ENCODE peak calls at places on chromosomes 5 and 9, in five cellular contexts. One of them, this sample, is unnamed.
A peak's percentile ranks its signal among the peaks of the same experiment; 100 is the strongest.

GRCh38 chr5:14105717-14106435 is 37.3 kb upstream of the TRIO start:
- DNase-seq in tibial nerve: no peak
- DNase-seq in SJSA1: peak; percentile 95
- DNase-seq in effector memory CD4-positive, alpha-beta T cell: no peak
- DNase-seq in neuronal stem cell: no peak
- DNase-seq in this sample: peak; percentile 92

GRCh38 chr9:131407717-131408195 is 13.9 kb downstream of the PRRC2B start:
- DNase-seq in effector memory CD4-positive, alpha-beta T cell: no peak
- DNase-seq in neuronal stem cell: no peak
- DNase-seq in SJSA1: no peak
- DNase-seq in tibial nerve: no peak
- DNase-seq in this sample: peak; percentile 67

GRCh38 chr9:135151905-135152304 is 64.4 kb downstream of the OLFM1 start:
- DNase-seq in neuronal stem cell: no peak
- DNase-seq in tibial nerve: no peak
- DNase-seq in effector memory CD4-positive, alpha-beta T cell: no peak
- DNase-seq in SJSA1: no peak
- DNase-seq in this sample: no peak

GRCh38 chr9:124343533-124344290 is 71.5 kb downstream of the PSMB7 start:
- DNase-seq in effector memory CD4-positive, alpha-beta T cell: no peak
- DNase-seq in tibial nerve: no peak
- DNase-seq in SJSA1: no peak
- DNase-seq in neuronal stem cell: no peak
- DNase-seq in this sample: no peak

GRCh38 chr5:103114440-103114839 is 5.5 kb downstream of the GIN1 start:
- DNase-seq in effector memory CD4-positive, alpha-beta T cell: no peak
- DNase-seq in tibial nerve: no peak
- DNase-seq in SJSA1: no peak
- DNase-seq in neuronal stem cell: no peak
- DNase-seq in this sample: no peak

GRCh38 chr9:5838884-5839571 is 6.1 kb upstream of the ERMP1 start:
- DNase-seq in neuronal stem cell: no peak
- DNase-seq in effector memory CD4-positive, alpha-beta T cell: no peak
- DNase-seq in SJSA1: no peak
- DNase-seq in tibial nerve: no peak
- DNase-seq in this sample: peak; percentile 75

GRCh38 chr9:95008151-95008771 is 281.8 kb downstream of the AOPEP start:
- DNase-seq in SJSA1: peak; percentile 61
- DNase-seq in effector memory CD4-positive, alpha-beta T cell: no peak
- DNase-seq in tibial nerve: no peak
- DNase-seq in neuronal stem cell: no peak
- DNase-seq in this sample: no peak

GRCh38 chr9:23081377-23081776 is 634.8 kb downstream of the DMRTA1 start:
- DNase-seq in SJSA1: no peak
- DNase-seq in effector memory CD4-positive, alpha-beta T cell: no peak
- DNase-seq in tibial nerve: no peak
- DNase-seq in neuronal stem cell: no peak
- DNase-seq in this sample: no peak

GRCh38 chr5:149386166-149386565 is 7.1 kb upstream of the IL17B start:
- DNase-seq in tibial nerve: no peak
- DNase-seq in SJSA1: no peak
- DNase-seq in neuronal stem cell: no peak
- DNase-seq in effector memory CD4-positive, alpha-beta T cell: no peak
- DNase-seq in this sample: no peak

GRCh38 chr5:176695073-176695472 is 47.8 kb downstream of the TSPAN17 start:
- DNase-seq in neuronal stem cell: no peak
- DNase-seq in SJSA1: no peak
- DNase-seq in effector memory CD4-positive, alpha-beta T cell: no peak
- DNase-seq in tibial nerve: no peak
- DNase-seq in this sample: no peak

GRCh38 chr5:139767960-139768359 is 27.6 kb upstream of the PSD2 start:
- DNase-seq in tibial nerve: no peak
- DNase-seq in effector memory CD4-positive, alpha-beta T cell: no peak
- DNase-seq in neuronal stem cell: no peak
- DNase-seq in SJSA1: no peak
- DNase-seq in this sample: no peak

GRCh38 chr5:123579410-123579809 is 67.4 kb downstream of the CSNK1G3 start:
- DNase-seq in effector memory CD4-positive, alpha-beta T cell: no peak
- DNase-seq in SJSA1: no peak
- DNase-seq in neuronal stem cell: no peak
- DNase-seq in tibial nerve: no peak
- DNase-seq in this sample: no peak

GRCh38 chr9:88659126-88659525 is 124.1 kb downstream of the NXNL2 start:
- DNase-seq in effector memory CD4-positive, alpha-beta T cell: no peak
- DNase-seq in SJSA1: no peak
- DNase-seq in tibial nerve: no peak
- DNase-seq in neuronal stem cell: no peak
- DNase-seq in this sample: peak; percentile 85

GRCh38 chr5:133449181-133449580 is 163.2 kb downstream of the FSTL4 start:
- DNase-seq in tibial nerve: no peak
- DNase-seq in neuronal stem cell: no peak
- DNase-seq in SJSA1: no peak
- DNase-seq in effector memory CD4-positive, alpha-beta T cell: no peak
- DNase-seq in this sample: no peak

GRCh38 chr9:34522971-34523797 is at the start of gene ENHO:
- DNase-seq in tibial nerve: peak; percentile 71
- DNase-seq in effector memory CD4-positive, alpha-beta T cell: peak; percentile 77
- DNase-seq in neuronal stem cell: peak; percentile 93
- DNase-seq in SJSA1: peak; percentile 69
- DNase-seq in this sample: peak; percentile 64

GRCh38 chr9:90420714-90421513 is 221.7 kb downstream of the DIRAS2 start:
- DNase-seq in neuronal stem cell: no peak
- DNase-seq in tibial nerve: no peak
- DNase-seq in SJSA1: peak; percentile 28
- DNase-seq in effector memory CD4-positive, alpha-beta T cell: no peak
- DNase-seq in this sample: no peak

GRCh38 chr5:171863928-171864327 is 78.3 kb downstream of the SMIM23 start:
- DNase-seq in effector memory CD4-positive, alpha-beta T cell: no peak
- DNase-seq in neuronal stem cell: no peak
- DNase-seq in SJSA1: no peak
- DNase-seq in tibial nerve: no peak
- DNase-seq in this sample: peak; percentile 61

GRCh38 chr9:14652729-14653377 is 40.4 kb downstream of the ZDHHC21 start:
- DNase-seq in tibial nerve: no peak
- DNase-seq in SJSA1: no peak
- DNase-seq in effector memory CD4-positive, alpha-beta T cell: no peak
- DNase-seq in neuronal stem cell: peak; percentile 14
- DNase-seq in this sample: no peak

GRCh38 chr5:121325930-121326329 is 525.8 kb upstream of the FTMT start:
- DNase-seq in effector memory CD4-positive, alpha-beta T cell: no peak
- DNase-seq in neuronal stem cell: no peak
- DNase-seq in SJSA1: no peak
- DNase-seq in tibial nerve: no peak
- DNase-seq in this sample: no peak

GRCh38 chr9:75907863-75908262 is 17.4 kb downstream of the PCSK5 start:
- DNase-seq in neuronal stem cell: no peak
- DNase-seq in tibial nerve: no peak
- DNase-seq in SJSA1: no peak
- DNase-seq in effector memory CD4-positive, alpha-beta T cell: no peak
- DNase-seq in this sample: no peak

GRCh38 chr5:71860048-71860447 is 141.0 kb downstream of the CARTPT start:
- DNase-seq in SJSA1: no peak
- DNase-seq in neuronal stem cell: no peak
- DNase-seq in tibial nerve: no peak
- DNase-seq in effector memory CD4-positive, alpha-beta T cell: no peak
- DNase-seq in this sample: no peak

GRCh38 chr9:89668216-89668867 is 63.5 kb downstream of the GADD45G start:
- DNase-seq in neuronal stem cell: no peak
- DNase-seq in effector memory CD4-positive, alpha-beta T cell: no peak
- DNase-seq in SJSA1: no peak
- DNase-seq in tibial nerve: no peak
- DNase-seq in this sample: no peak

GRCh38 chr5:85591311-85591710 is 1026.4 kb upstream of the COX7C start:
- DNase-seq in tibial nerve: no peak
- DNase-seq in SJSA1: no peak
- DNase-seq in effector memory CD4-positive, alpha-beta T cell: no peak
- DNase-seq in neuronal stem cell: no peak
- DNase-seq in this sample: no peak

GRCh38 chr5:61167382-61167781 is 5.1 kb upstream of the SMIM15 start:
- DNase-seq in tibial nerve: no peak
- DNase-seq in neuronal stem cell: no peak
- DNase-seq in effector memory CD4-positive, alpha-beta T cell: no peak
- DNase-seq in SJSA1: no peak
- DNase-seq in this sample: peak; percentile 10

GRCh38 chr5:53902524-53902923 is 342.1 kb downstream of the NDUFS4 start:
- DNase-seq in neuronal stem cell: no peak
- DNase-seq in SJSA1: no peak
- DNase-seq in effector memory CD4-positive, alpha-beta T cell: no peak
- DNase-seq in tibial nerve: no peak
- DNase-seq in this sample: no peak
- H3K27ac ChIP-seq in neuronal stem cell: no peak overlapping the region
- H3K27ac ChIP-seq in SJSA1: no peak overlapping the region
- H3K27ac ChIP-seq in effector memory CD4-positive, alpha-beta T cell: no peak overlapping the region
- H3K27ac ChIP-seq in tibial nerve: no peak overlapping the region
- H3K27ac ChIP-seq in this sample: no peak overlapping the region

GRCh38 chr5:125411163-125412050 is 665.0 kb upstream of the ZNF608 start:
- DNase-seq in effector memory CD4-positive, alpha-beta T cell: no peak
- DNase-seq in SJSA1: peak; percentile 94
- DNase-seq in tibial nerve: no peak
- DNase-seq in neuronal stem cell: no peak
- DNase-seq in this sample: peak; percentile 78
- H3K4me1 ChIP-seq in effector memory CD4-positive, alpha-beta T cell: no peaks in the 10 kb centered on the region
- H3K4me1 ChIP-seq in SJSA1: peaks cover 56% of the 10 kb centered on the region
- H3K4me1 ChIP-seq in tibial nerve: peaks cover 26% of the 10 kb centered on the region
- H3K4me1 ChIP-seq in neuronal stem cell: peaks cover 31% of the 10 kb centered on the region
- H3K4me1 ChIP-seq in this sample: peaks cover 40% of the 10 kb centered on the region

DNA sequence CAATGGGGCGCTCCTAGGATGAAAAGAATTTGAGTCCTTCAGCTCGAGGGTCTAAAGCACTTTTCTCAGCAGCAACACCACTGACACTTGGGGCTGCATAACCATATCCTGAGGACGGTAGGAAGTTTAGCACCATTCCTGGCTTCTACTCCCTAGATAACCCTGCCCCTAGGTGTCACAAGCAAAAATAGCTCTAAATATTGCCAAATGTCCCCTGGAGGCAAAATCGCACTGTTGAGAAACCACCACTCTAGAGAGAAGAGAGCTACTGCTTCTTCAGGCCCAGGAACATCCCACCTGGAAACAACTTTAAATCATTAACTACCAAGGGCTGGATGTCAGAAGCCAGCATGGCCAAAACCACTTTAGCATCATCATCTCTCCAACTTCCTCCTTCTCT is 29.8 kb downstream of the MYO10 start:
- DNase-seq in SJSA1: no peak
- DNase-seq in effector memory CD4-positive, alpha-beta T cell: no peak
- DNase-seq in tibial nerve: no peak
- DNase-seq in neuronal stem cell: no peak
- DNase-seq in this sample: no peak
- H3K27ac ChIP-seq in SJSA1: no peak overlapping the region
- H3K27ac ChIP-seq in effector memory CD4-positive, alpha-beta T cell: no peak overlapping the region
- H3K27ac ChIP-seq in tibial nerve: no peak overlapping the region
- H3K27ac ChIP-seq in neuronal stem cell: no peak overlapping the region
- H3K27ac ChIP-seq in this sample: no peak overlapping the region

DNA sequence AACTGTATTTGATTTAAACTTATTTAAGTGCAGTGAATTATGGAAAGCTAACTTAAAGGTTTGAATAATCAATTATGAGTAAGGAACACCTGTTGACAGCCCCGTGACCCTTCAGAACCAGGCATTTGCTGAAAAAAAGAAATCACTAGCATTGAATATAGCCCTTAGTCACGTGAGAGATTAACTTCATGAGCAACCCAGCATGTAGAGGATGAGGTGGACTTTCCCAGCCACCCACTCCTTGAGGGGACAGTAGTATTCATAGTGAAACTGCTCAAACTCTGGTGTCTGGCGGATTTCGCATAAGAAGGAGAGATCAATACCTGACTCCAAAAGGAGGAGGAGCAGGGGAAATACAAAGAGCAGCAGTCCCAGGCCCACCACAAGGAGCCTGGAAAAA is 184.8 kb upstream of the RASEF start:
- DNase-seq in neuronal stem cell: no peak
- DNase-seq in effector memory CD4-positive, alpha-beta T cell: no peak
- DNase-seq in tibial nerve: no peak
- DNase-seq in SJSA1: no peak
- DNase-seq in this sample: no peak
- H3K4me1 ChIP-seq in neuronal stem cell: no peaks in the 10 kb centered on the region
- H3K4me1 ChIP-seq in effector memory CD4-positive, alpha-beta T cell: no peaks in the 10 kb centered on the region
- H3K4me1 ChIP-seq in tibial nerve: no peaks in the 10 kb centered on the region
- H3K4me1 ChIP-seq in SJSA1: no peaks in the 10 kb centered on the region
- H3K4me1 ChIP-seq in this sample: no peaks in the 10 kb centered on the region

DNA sequence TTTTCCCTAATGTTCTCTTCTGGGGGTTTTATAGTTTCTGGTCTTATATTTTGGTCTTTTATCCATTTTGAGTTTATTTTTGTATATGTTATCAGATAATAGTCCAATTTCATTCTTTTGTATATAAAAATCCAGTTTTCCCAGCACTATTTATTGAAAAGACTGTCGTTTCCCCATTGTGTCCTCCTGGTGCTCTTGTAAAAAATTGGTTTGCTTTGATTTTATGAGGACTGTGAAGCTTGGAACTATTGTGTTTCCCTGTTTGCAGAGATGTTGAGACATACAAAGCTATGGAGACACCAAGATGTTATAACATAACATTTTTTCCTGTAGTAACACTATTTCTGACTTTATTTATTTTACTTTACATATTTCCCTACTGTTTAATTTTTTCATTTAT is 163.3 kb upstream of the TUT7 start:
- DNase-seq in SJSA1: no peak
- DNase-seq in effector memory CD4-positive, alpha-beta T cell: no peak
- DNase-seq in tibial nerve: no peak
- DNase-seq in neuronal stem cell: no peak
- DNase-seq in this sample: no peak
- H3K27ac ChIP-seq in SJSA1: no peak overlapping the region
- H3K27ac ChIP-seq in effector memory CD4-positive, alpha-beta T cell: no peak overlapping the region
- H3K27ac ChIP-seq in tibial nerve: no peak overlapping the region
- H3K27ac ChIP-seq in neuronal stem cell: no peak overlapping the region
- H3K27ac ChIP-seq in this sample: no peak overlapping the region

This sample was measured in foreskin keratinocyte.